ENCODE peak calls at places on chromosome 22, in seven cellular contexts. One of them, this sample, is unnamed.

GRCh38 chr22:27778299-27779090 is 23.1 kb downstream of the MN1 start:
- DNase-seq in A549: no peak
- DNase-seq in mammary epithelial cell: no peak
- DNase-seq in fibroblast of the aortic adventitia: peak
- DNase-seq in psoas muscle: peak
- DNase-seq in dorsolateral prefrontal cortex: no peak
- DNase-seq in epithelial cell of esophagus: no peak
- DNase-seq in this sample: no peak

GRCh38 chr22:29813563-29813962 is 24.5 kb downstream of the ASCC2 start:
- DNase-seq in fibroblast of the aortic adventitia: no peak
- DNase-seq in mammary epithelial cell: no peak
- DNase-seq in A549: peak
- DNase-seq in dorsolateral prefrontal cortex: no peak
- DNase-seq in epithelial cell of esophagus: no peak
- DNase-seq in psoas muscle: no peak
- DNase-seq in this sample: peak

GRCh38 chr22:23381661-23382427 is 198.2 kb downstream of the IGLL1 start:
- DNase-seq in A549: no peak
- DNase-seq in fibroblast of the aortic adventitia: no peak
- DNase-seq in epithelial cell of esophagus: no peak
- DNase-seq in dorsolateral prefrontal cortex: no peak
- DNase-seq in mammary epithelial cell: no peak
- DNase-seq in psoas muscle: no peak
- DNase-seq in this sample: no peak

GRCh38 chr22:24455751-24456426 is 28.5 kb downstream of the ADORA2A start:
- DNase-seq in A549: no peak
- DNase-seq in epithelial cell of esophagus: no peak
- DNase-seq in mammary epithelial cell: no peak
- DNase-seq in fibroblast of the aortic adventitia: peak
- DNase-seq in psoas muscle: no peak
- DNase-seq in dorsolateral prefrontal cortex: no peak
- DNase-seq in this sample: no peak

GRCh38 chr22:27602390-27602789 is 199.2 kb downstream of the MN1 start:
- DNase-seq in psoas muscle: no peak
- DNase-seq in A549: no peak
- DNase-seq in fibroblast of the aortic adventitia: no peak
- DNase-seq in epithelial cell of esophagus: no peak
- DNase-seq in mammary epithelial cell: no peak
- DNase-seq in dorsolateral prefrontal cortex: no peak
- DNase-seq in this sample: no peak

GRCh38 chr22:39475902-39476301 is 19.1 kb downstream of the MGAT3 start:
- DNase-seq in epithelial cell of esophagus: no peak
- DNase-seq in A549: no peak
- DNase-seq in mammary epithelial cell: no peak
- DNase-seq in fibroblast of the aortic adventitia: no peak
- DNase-seq in psoas muscle: no peak
- DNase-seq in dorsolateral prefrontal cortex: no peak
- DNase-seq in this sample: no peak

GRCh38 chr22:25120761-25121212 is 78.9 kb upstream of the CRYBB3 start:
- DNase-seq in mammary epithelial cell: no peak
- DNase-seq in A549: no peak
- DNase-seq in epithelial cell of esophagus: no peak
- DNase-seq in dorsolateral prefrontal cortex: no peak
- DNase-seq in psoas muscle: no peak
- DNase-seq in fibroblast of the aortic adventitia: no peak
- DNase-seq in this sample: no peak

GRCh38 chr22:17829691-17830040 is 55.4 kb upstream of the BID start:
- DNase-seq in mammary epithelial cell: no peak
- DNase-seq in epithelial cell of esophagus: peak
- DNase-seq in dorsolateral prefrontal cortex: no peak
- DNase-seq in psoas muscle: no peak
- DNase-seq in A549: no peak
- DNase-seq in fibroblast of the aortic adventitia: no peak
- DNase-seq in this sample: peak

GRCh38 chr22:29700949-29701927 is 18.6 kb upstream of the CABP7 start:
- DNase-seq in psoas muscle: no peak
- DNase-seq in mammary epithelial cell: no peak
- DNase-seq in epithelial cell of esophagus: peak
- DNase-seq in fibroblast of the aortic adventitia: no peak
- DNase-seq in A549: peak
- DNase-seq in dorsolateral prefrontal cortex: no peak
- DNase-seq in this sample: peak

GRCh38 chr22:24155597-24156145 is 25.6 kb upstream of the SUSD2 start:
- DNase-seq in dorsolateral prefrontal cortex: peak
- DNase-seq in epithelial cell of esophagus: peak
- DNase-seq in psoas muscle: peak
- DNase-seq in mammary epithelial cell: peak
- DNase-seq in fibroblast of the aortic adventitia: peak
- DNase-seq in A549: peak
- DNase-seq in this sample: peak

GRCh38 chr22:50031189-50032091 is 18.9 kb upstream of the IL17REL start:
- DNase-seq in mammary epithelial cell: no peak
- DNase-seq in dorsolateral prefrontal cortex: no peak
- DNase-seq in psoas muscle: no peak
- DNase-seq in A549: no peak
- DNase-seq in epithelial cell of esophagus: no peak
- DNase-seq in fibroblast of the aortic adventitia: no peak
- DNase-seq in this sample: no peak

GRCh38 chr22:24517446-24517845 is 22.3 kb downstream of the UPB1 start:
- DNase-seq in mammary epithelial cell: no peak
- DNase-seq in psoas muscle: no peak
- DNase-seq in dorsolateral prefrontal cortex: no peak
- DNase-seq in fibroblast of the aortic adventitia: no peak
- DNase-seq in epithelial cell of esophagus: no peak
- DNase-seq in A549: no peak
- DNase-seq in this sample: no peak

GRCh38 chr22:50325444-50326224 is 1.2 kb downstream of the DENND6B start:
- DNase-seq in fibroblast of the aortic adventitia: no peak
- DNase-seq in mammary epithelial cell: no peak
- DNase-seq in psoas muscle: no peak
- DNase-seq in dorsolateral prefrontal cortex: no peak
- DNase-seq in epithelial cell of esophagus: no peak
- DNase-seq in A549: no peak
- DNase-seq in this sample: no peak

GRCh38 chr22:28279888-28280287 is 360.8 kb upstream of the PITPNB start:
- DNase-seq in fibroblast of the aortic adventitia: peak
- DNase-seq in psoas muscle: no peak
- DNase-seq in mammary epithelial cell: no peak
- DNase-seq in epithelial cell of esophagus: no peak
- DNase-seq in A549: no peak
- DNase-seq in dorsolateral prefrontal cortex: no peak
- DNase-seq in this sample: no peak

GRCh38 chr22:37308385-37309200 is 26.3 kb downstream of the CYTH4 start:
- DNase-seq in psoas muscle: no peak
- DNase-seq in mammary epithelial cell: no peak
- DNase-seq in A549: no peak
- DNase-seq in dorsolateral prefrontal cortex: no peak
- DNase-seq in epithelial cell of esophagus: no peak
- DNase-seq in fibroblast of the aortic adventitia: no peak
- DNase-seq in this sample: no peak

GRCh38 chr22:37310815-37311595 is 28.7 kb downstream of the CYTH4 start:
- DNase-seq in psoas muscle: no peak
- DNase-seq in fibroblast of the aortic adventitia: no peak
- DNase-seq in epithelial cell of esophagus: no peak
- DNase-seq in mammary epithelial cell: no peak
- DNase-seq in dorsolateral prefrontal cortex: no peak
- DNase-seq in A549: no peak
- DNase-seq in this sample: no peak

GRCh38 chr22:37311761-37312312 is 29.5 kb downstream of the CYTH4 start:
- DNase-seq in mammary epithelial cell: no peak
- DNase-seq in dorsolateral prefrontal cortex: no peak
- DNase-seq in A549: no peak
- DNase-seq in epithelial cell of esophagus: no peak
- DNase-seq in fibroblast of the aortic adventitia: no peak
- DNase-seq in psoas muscle: no peak
- DNase-seq in this sample: no peak

GRCh38 chr22:37309221-37310074 is 27.1 kb downstream of the CYTH4 start:
- DNase-seq in epithelial cell of esophagus: no peak
- DNase-seq in dorsolateral prefrontal cortex: no peak
- DNase-seq in psoas muscle: no peak
- DNase-seq in mammary epithelial cell: no peak
- DNase-seq in A549: no peak
- DNase-seq in fibroblast of the aortic adventitia: no peak
- DNase-seq in this sample: peak

DNA sequence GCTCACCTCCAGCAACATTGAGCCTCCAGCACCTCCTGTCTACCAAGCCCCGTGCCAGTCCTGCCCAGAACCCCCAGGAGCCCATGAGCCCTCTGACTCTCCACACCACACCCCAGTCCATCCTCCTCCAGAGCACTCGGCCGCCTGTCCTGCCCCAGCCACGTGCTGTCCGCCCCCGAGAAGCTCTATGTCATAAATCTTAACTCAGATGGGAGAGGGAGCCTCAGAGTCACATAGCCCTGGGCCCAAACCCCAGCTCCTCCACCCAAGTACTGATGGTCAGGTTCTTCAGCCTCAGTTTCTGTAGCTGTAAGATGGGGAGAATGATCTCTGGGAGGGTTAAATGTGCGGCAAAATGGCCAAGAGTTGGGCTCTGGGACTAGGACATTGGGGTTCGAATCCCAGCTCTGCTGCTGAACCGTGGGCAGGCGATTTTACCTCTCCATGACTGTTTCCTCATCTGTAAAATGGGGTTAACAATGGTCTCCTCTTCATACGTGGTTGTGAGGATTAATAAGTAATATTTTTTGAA is 27.8 kb downstream of the CYTH4 start:
- DNase-seq in epithelial cell of esophagus: no peak
- DNase-seq in dorsolateral prefrontal cortex: no peak
- DNase-seq in fibroblast of the aortic adventitia: no peak
- DNase-seq in mammary epithelial cell: peak
- DNase-seq in psoas muscle: no peak
- DNase-seq in A549: no peak
- DNase-seq in this sample: no peak
- H3K4me3 ChIP-seq in epithelial cell of esophagus: no peak
- H3K4me3 ChIP-seq in dorsolateral prefrontal cortex: no peak
- H3K4me3 ChIP-seq in fibroblast of the aortic adventitia: no peak
- H3K4me3 ChIP-seq in mammary epithelial cell: no peak
- H3K4me3 ChIP-seq in psoas muscle: no peak
- H3K4me3 ChIP-seq in A549: no peak
- H3K4me3 ChIP-seq in this sample: no peak

GRCh38 chr22:36455571-36456458 is 25.6 kb downstream of the TXN2 start:
- DNase-seq in A549: no peak
- DNase-seq in fibroblast of the aortic adventitia: no peak
- DNase-seq in epithelial cell of esophagus: no peak
- DNase-seq in dorsolateral prefrontal cortex: no peak
- DNase-seq in psoas muscle: no peak
- DNase-seq in mammary epithelial cell: no peak
- DNase-seq in this sample: no peak

GRCh38 chr22:36453266-36453607 is 28.2 kb downstream of the TXN2 start:
- DNase-seq in fibroblast of the aortic adventitia: no peak
- DNase-seq in mammary epithelial cell: no peak
- DNase-seq in psoas muscle: no peak
- DNase-seq in epithelial cell of esophagus: no peak
- DNase-seq in dorsolateral prefrontal cortex: no peak
- DNase-seq in A549: no peak
- DNase-seq in this sample: no peak

GRCh38 chr22:36453855-36454378 is 27.5 kb downstream of the TXN2 start:
- DNase-seq in epithelial cell of esophagus: no peak
- DNase-seq in psoas muscle: no peak
- DNase-seq in fibroblast of the aortic adventitia: no peak
- DNase-seq in mammary epithelial cell: no peak
- DNase-seq in A549: no peak
- DNase-seq in dorsolateral prefrontal cortex: no peak
- DNase-seq in this sample: no peak

GRCh38 chr22:36456459-36456835 is 25.0 kb downstream of the TXN2 start:
- DNase-seq in epithelial cell of esophagus: no peak
- DNase-seq in mammary epithelial cell: no peak
- DNase-seq in A549: no peak
- DNase-seq in dorsolateral prefrontal cortex: no peak
- DNase-seq in psoas muscle: no peak
- DNase-seq in fibroblast of the aortic adventitia: no peak
- DNase-seq in this sample: no peak

GRCh38 chr22:36454916-36455570 is 26.4 kb downstream of the TXN2 start:
- DNase-seq in A549: peak
- DNase-seq in dorsolateral prefrontal cortex: peak
- DNase-seq in psoas muscle: peak
- DNase-seq in mammary epithelial cell: peak
- DNase-seq in epithelial cell of esophagus: peak
- DNase-seq in fibroblast of the aortic adventitia: peak
- DNase-seq in this sample: peak
- TF ChIP-seq CTCF in A549: peak
- TF ChIP-seq CTCF in dorsolateral prefrontal cortex: no peak
- TF ChIP-seq CTCF in psoas muscle: no peak
- TF ChIP-seq CTCF in mammary epithelial cell: no peak
- TF ChIP-seq CTCF in epithelial cell of esophagus: no peak
- TF ChIP-seq CTCF in fibroblast of the aortic adventitia: no peak
- TF ChIP-seq CTCF in this sample: no peak

DNA sequence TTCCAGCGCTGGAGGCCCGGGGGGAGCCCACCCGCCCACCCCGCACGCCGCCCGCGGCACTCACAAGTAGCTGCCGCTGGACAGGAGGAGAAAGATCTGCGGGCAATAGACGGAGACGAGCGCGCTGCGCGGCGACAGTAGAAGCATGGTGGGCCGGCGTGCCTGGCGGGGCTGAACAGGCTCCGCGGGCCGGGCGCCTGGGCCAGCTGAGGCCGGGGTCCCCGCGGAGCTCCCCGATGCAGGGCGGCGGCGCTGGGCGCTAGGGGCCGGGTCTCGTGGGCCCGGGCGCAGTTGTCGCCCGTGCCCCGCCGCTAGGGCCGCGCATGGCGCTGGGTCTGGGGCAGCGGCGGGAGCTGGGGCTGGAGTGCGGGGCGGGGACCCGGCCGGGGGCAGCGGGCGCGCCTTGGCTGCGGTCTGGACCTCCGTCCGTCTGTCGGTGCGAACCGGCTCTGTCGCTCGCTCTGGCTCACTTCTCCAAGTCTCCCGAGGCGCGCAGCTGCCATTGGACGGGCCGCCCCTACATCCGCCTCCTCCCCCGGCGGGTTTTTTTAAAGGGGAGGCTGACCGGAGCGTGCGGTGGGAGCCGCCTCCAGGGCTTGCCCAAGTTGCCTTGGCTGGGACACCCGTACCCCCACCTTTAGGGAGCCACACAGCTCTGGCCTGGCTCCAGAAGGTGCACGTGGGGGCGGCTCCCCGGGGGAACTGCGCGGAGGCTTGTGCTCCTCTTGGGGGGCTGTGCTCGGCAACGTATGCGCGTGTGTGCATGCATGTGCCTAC is 4.7 kb downstream of the WNT7B start:
- DNase-seq in fibroblast of the aortic adventitia: no peak
- DNase-seq in A549: no peak
- DNase-seq in psoas muscle: no peak
- DNase-seq in mammary epithelial cell: no peak
- DNase-seq in dorsolateral prefrontal cortex: no peak
- DNase-seq in epithelial cell of esophagus: peak
- DNase-seq in this sample: no peak
- H3K4me3 ChIP-seq in fibroblast of the aortic adventitia: no peak
- H3K4me3 ChIP-seq in A549: no peak
- H3K4me3 ChIP-seq in psoas muscle: peak
- H3K4me3 ChIP-seq in mammary epithelial cell: no peak
- H3K4me3 ChIP-seq in dorsolateral prefrontal cortex: peak
- H3K4me3 ChIP-seq in epithelial cell of esophagus: no peak
- H3K4me3 ChIP-seq in this sample: no peak

DNA sequence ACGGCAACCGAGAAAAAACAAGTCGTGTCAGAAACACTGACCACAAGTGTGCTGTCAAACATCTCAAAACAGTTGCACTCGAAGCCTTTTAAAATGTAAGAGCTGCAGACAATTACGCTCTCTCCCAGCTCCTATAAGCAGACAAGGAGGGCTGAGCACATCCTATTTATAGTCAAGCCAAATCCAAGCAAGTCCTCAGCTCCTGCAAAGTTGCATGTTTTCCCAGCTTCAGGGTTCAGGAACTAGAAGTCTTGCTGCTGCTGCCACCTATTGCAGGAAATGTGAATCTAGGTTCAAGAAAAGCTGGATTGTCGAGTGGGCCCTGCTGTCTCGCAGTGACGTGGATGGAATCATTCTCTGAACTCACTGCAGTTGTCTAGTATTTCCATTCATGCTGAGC is 15.5 kb downstream of the EFCAB6 start:
- DNase-seq in A549: no peak
- DNase-seq in dorsolateral prefrontal cortex: peak
- DNase-seq in fibroblast of the aortic adventitia: peak
- DNase-seq in epithelial cell of esophagus: peak
- DNase-seq in psoas muscle: no peak
- DNase-seq in mammary epithelial cell: peak
- DNase-seq in this sample: peak
- TF ChIP-seq CTCF in A549: peak
- TF ChIP-seq CTCF in dorsolateral prefrontal cortex: peak
- TF ChIP-seq CTCF in fibroblast of the aortic adventitia: peak
- TF ChIP-seq CTCF in epithelial cell of esophagus: peak
- TF ChIP-seq CTCF in psoas muscle: no peak
- TF ChIP-seq CTCF in mammary epithelial cell: peak
- TF ChIP-seq CTCF in this sample: peak

This sample was measured in choroid plexus epithelial cell.